ENCODE peak calls at places on chromosome 19, in five cellular contexts. One of them, this sample, is unnamed.

GRCh38 chr19:42242071-42242511 is 311 bp downstream of the GSK3A start:
- DNase-seq in esophagus squamous epithelium: no peak
- DNase-seq in mucosa of gallbladder: no peak
- DNase-seq in AG09309: no peak
- DNase-seq in activated T-helper 1 cell treated with anti-CD3 and anti-CD28 coated beads, Interleukin-2, amount 50 U/mL, for 16 hours: no peak
- DNase-seq in this sample: no peak

GRCh38 chr19:16421982-16422381 is 49.8 kb downstream of the EPS15L1 start:
- DNase-seq in esophagus squamous epithelium: no peak
- DNase-seq in mucosa of gallbladder: no peak
- DNase-seq in AG09309: no peak
- DNase-seq in activated T-helper 1 cell treated with anti-CD3 and anti-CD28 coated beads, Interleukin-2, amount 50 U/mL, for 16 hours: no peak
- DNase-seq in this sample: no peak

GRCh38 chr19:6664916-6665315 is 5.0 kb downstream of the TNFSF14 start:
- DNase-seq in esophagus squamous epithelium: no peak
- DNase-seq in mucosa of gallbladder: no peak
- DNase-seq in AG09309: no peak
- DNase-seq in activated T-helper 1 cell treated with anti-CD3 and anti-CD28 coated beads, Interleukin-2, amount 50 U/mL, for 16 hours: no peak
- DNase-seq in this sample: no peak

GRCh38 chr19:46648070-46648960 is 12.3 kb upstream of the GNG8 start:
- DNase-seq in esophagus squamous epithelium: no peak
- DNase-seq in mucosa of gallbladder: no peak
- DNase-seq in AG09309: no peak
- DNase-seq in activated T-helper 1 cell treated with anti-CD3 and anti-CD28 coated beads, Interleukin-2, amount 50 U/mL, for 16 hours: no peak
- DNase-seq in this sample: no peak

GRCh38 chr19:55238030-55238429 is 9.5 kb upstream of the TMEM86B start:
- DNase-seq in esophagus squamous epithelium: no peak
- DNase-seq in mucosa of gallbladder: no peak
- DNase-seq in AG09309: no peak
- DNase-seq in activated T-helper 1 cell treated with anti-CD3 and anti-CD28 coated beads, Interleukin-2, amount 50 U/mL, for 16 hours: no peak
- DNase-seq in this sample: no peak

GRCh38 chr19:52138614-52139290 is 986 bp downstream of the ZNF616 start:
- DNase-seq in esophagus squamous epithelium: no peak
- DNase-seq in mucosa of gallbladder: no peak
- DNase-seq in AG09309: no peak
- DNase-seq in activated T-helper 1 cell treated with anti-CD3 and anti-CD28 coated beads, Interleukin-2, amount 50 U/mL, for 16 hours: no peak
- DNase-seq in this sample: no peak

GRCh38 chr19:18366027-18366435 is 19.9 kb upstream of the GDF15 start:
- DNase-seq in esophagus squamous epithelium: no peak
- DNase-seq in mucosa of gallbladder: no peak
- DNase-seq in AG09309: no peak
- DNase-seq in activated T-helper 1 cell treated with anti-CD3 and anti-CD28 coated beads, Interleukin-2, amount 50 U/mL, for 16 hours: no peak
- DNase-seq in this sample: no peak

GRCh38 chr19:13014101-13014920 is 19.0 kb downstream of the NFIX start:
- DNase-seq in esophagus squamous epithelium: no peak
- DNase-seq in mucosa of gallbladder: no peak
- DNase-seq in AG09309: no peak
- DNase-seq in activated T-helper 1 cell treated with anti-CD3 and anti-CD28 coated beads, Interleukin-2, amount 50 U/mL, for 16 hours: no peak
- DNase-seq in this sample: no peak

GRCh38 chr19:19034204-19034624 is 811 bp downstream of the ARMC6 start:
- DNase-seq in esophagus squamous epithelium: no peak
- DNase-seq in mucosa of gallbladder: no peak
- DNase-seq in AG09309: no peak
- DNase-seq in activated T-helper 1 cell treated with anti-CD3 and anti-CD28 coated beads, Interleukin-2, amount 50 U/mL, for 16 hours: no peak
- DNase-seq in this sample: no peak

GRCh38 chr19:30862876-30863275 is 486.4 kb downstream of the TSHZ3 start:
- DNase-seq in esophagus squamous epithelium: no peak
- DNase-seq in mucosa of gallbladder: no peak
- DNase-seq in AG09309: no peak
- DNase-seq in activated T-helper 1 cell treated with anti-CD3 and anti-CD28 coated beads, Interleukin-2, amount 50 U/mL, for 16 hours: no peak
- DNase-seq in this sample: no peak

GRCh38 chr19:35509018-35509652 is 4.3 kb downstream of the DMKN start:
- DNase-seq in esophagus squamous epithelium: no peak
- DNase-seq in mucosa of gallbladder: peak
- DNase-seq in AG09309: no peak
- DNase-seq in activated T-helper 1 cell treated with anti-CD3 and anti-CD28 coated beads, Interleukin-2, amount 50 U/mL, for 16 hours: no peak
- DNase-seq in this sample: peak

GRCh38 chr19:55369651-55370304 is 485 bp downstream of the IL11 start:
- DNase-seq in esophagus squamous epithelium: no peak
- DNase-seq in mucosa of gallbladder: no peak
- DNase-seq in AG09309: no peak
- DNase-seq in activated T-helper 1 cell treated with anti-CD3 and anti-CD28 coated beads, Interleukin-2, amount 50 U/mL, for 16 hours: no peak
- DNase-seq in this sample: no peak

GRCh38 chr19:54357381-54357780 is 7.3 kb downstream of the LAIR1 start:
- DNase-seq in esophagus squamous epithelium: no peak
- DNase-seq in mucosa of gallbladder: no peak
- DNase-seq in AG09309: no peak
- DNase-seq in activated T-helper 1 cell treated with anti-CD3 and anti-CD28 coated beads, Interleukin-2, amount 50 U/mL, for 16 hours: no peak
- DNase-seq in this sample: no peak

GRCh38 chr19:4536798-4537197 is 1.8 kb upstream of the PLIN5 start:
- DNase-seq in esophagus squamous epithelium: no peak
- DNase-seq in mucosa of gallbladder: no peak
- DNase-seq in AG09309: no peak
- DNase-seq in activated T-helper 1 cell treated with anti-CD3 and anti-CD28 coated beads, Interleukin-2, amount 50 U/mL, for 16 hours: no peak
- DNase-seq in this sample: no peak

GRCh38 chr19:18306903-18307681 is 15.8 kb downstream of the LSM4 start:
- DNase-seq in esophagus squamous epithelium: no peak
- DNase-seq in mucosa of gallbladder: no peak
- DNase-seq in AG09309: no peak
- DNase-seq in activated T-helper 1 cell treated with anti-CD3 and anti-CD28 coated beads, Interleukin-2, amount 50 U/mL, for 16 hours: no peak
- DNase-seq in this sample: no peak

GRCh38 chr19:45819769-45820168 is 4.7 kb upstream of the RSPH6A start:
- DNase-seq in esophagus squamous epithelium: no peak
- DNase-seq in mucosa of gallbladder: no peak
- DNase-seq in AG09309: no peak
- DNase-seq in activated T-helper 1 cell treated with anti-CD3 and anti-CD28 coated beads, Interleukin-2, amount 50 U/mL, for 16 hours: no peak
- DNase-seq in this sample: no peak

GRCh38 chr19:2166741-2167738 is 3.3 kb downstream of the DOT1L start:
- DNase-seq in esophagus squamous epithelium: no peak
- DNase-seq in mucosa of gallbladder: peak
- DNase-seq in AG09309: no peak
- DNase-seq in activated T-helper 1 cell treated with anti-CD3 and anti-CD28 coated beads, Interleukin-2, amount 50 U/mL, for 16 hours: no peak
- DNase-seq in this sample: peak

GRCh38 chr19:41937976-41938375 is 9.7 kb upstream of the ERFL start:
- DNase-seq in esophagus squamous epithelium: no peak
- DNase-seq in mucosa of gallbladder: no peak
- DNase-seq in AG09309: no peak
- DNase-seq in activated T-helper 1 cell treated with anti-CD3 and anti-CD28 coated beads, Interleukin-2, amount 50 U/mL, for 16 hours: no peak
- DNase-seq in this sample: no peak

GRCh38 chr19:17069249-17069648 is 6.0 kb downstream of the HAUS8 start:
- DNase-seq in esophagus squamous epithelium: no peak
- DNase-seq in mucosa of gallbladder: no peak
- DNase-seq in AG09309: no peak
- DNase-seq in activated T-helper 1 cell treated with anti-CD3 and anti-CD28 coated beads, Interleukin-2, amount 50 U/mL, for 16 hours: no peak
- DNase-seq in this sample: no peak

GRCh38 chr19:35921012-35921411 is 12.9 kb upstream of the TYROBP start:
- DNase-seq in esophagus squamous epithelium: no peak
- DNase-seq in mucosa of gallbladder: no peak
- DNase-seq in AG09309: no peak
- DNase-seq in activated T-helper 1 cell treated with anti-CD3 and anti-CD28 coated beads, Interleukin-2, amount 50 U/mL, for 16 hours: no peak
- DNase-seq in this sample: no peak

GRCh38 chr19:49427855-49428546 is 2.8 kb downstream of the GFY start:
- DNase-seq in esophagus squamous epithelium: no peak
- DNase-seq in mucosa of gallbladder: no peak
- DNase-seq in AG09309: no peak
- DNase-seq in activated T-helper 1 cell treated with anti-CD3 and anti-CD28 coated beads, Interleukin-2, amount 50 U/mL, for 16 hours: no peak
- DNase-seq in this sample: no peak

GRCh38 chr19:50912727-50913716 is 1.8 kb upstream of the KLK4 start:
- DNase-seq in esophagus squamous epithelium: no peak
- DNase-seq in mucosa of gallbladder: no peak
- DNase-seq in AG09309: no peak
- DNase-seq in activated T-helper 1 cell treated with anti-CD3 and anti-CD28 coated beads, Interleukin-2, amount 50 U/mL, for 16 hours: no peak
- DNase-seq in this sample: no peak

GRCh38 chr19:45952691-45953505 is 20.8 kb downstream of the NOVA2 start:
- DNase-seq in esophagus squamous epithelium: no peak
- DNase-seq in mucosa of gallbladder: peak
- DNase-seq in AG09309: no peak
- DNase-seq in activated T-helper 1 cell treated with anti-CD3 and anti-CD28 coated beads, Interleukin-2, amount 50 U/mL, for 16 hours: peak
- DNase-seq in this sample: no peak

GRCh38 chr19:16702123-16702522 is 17.5 kb upstream of the NWD1 start:
- DNase-seq in esophagus squamous epithelium: no peak
- DNase-seq in mucosa of gallbladder: no peak
- DNase-seq in AG09309: peak
- DNase-seq in activated T-helper 1 cell treated with anti-CD3 and anti-CD28 coated beads, Interleukin-2, amount 50 U/mL, for 16 hours: no peak
- DNase-seq in this sample: peak

GRCh38 chr19:39927524-39928356 is 6.7 kb downstream of the FCGBP start:
- DNase-seq in esophagus squamous epithelium: no peak
- DNase-seq in mucosa of gallbladder: no peak
- DNase-seq in AG09309: no peak
- DNase-seq in activated T-helper 1 cell treated with anti-CD3 and anti-CD28 coated beads, Interleukin-2, amount 50 U/mL, for 16 hours: no peak
- DNase-seq in this sample: no peak

GRCh38 chr19:11921852-11922495 is 2.9 kb upstream of the ZNF700 start:
- DNase-seq in esophagus squamous epithelium: no peak
- DNase-seq in mucosa of gallbladder: no peak
- DNase-seq in AG09309: no peak
- DNase-seq in activated T-helper 1 cell treated with anti-CD3 and anti-CD28 coated beads, Interleukin-2, amount 50 U/mL, for 16 hours: no peak
- DNase-seq in this sample: no peak

GRCh38 chr19:6047741-6048231 is 62.5 kb downstream of the RFX2 start:
- DNase-seq in esophagus squamous epithelium: no peak
- DNase-seq in mucosa of gallbladder: peak
- DNase-seq in AG09309: no peak
- DNase-seq in activated T-helper 1 cell treated with anti-CD3 and anti-CD28 coated beads, Interleukin-2, amount 50 U/mL, for 16 hours: no peak
- DNase-seq in this sample: peak

GRCh38 chr19:30666301-30666803 is 294.2 kb downstream of the ZNF536 start:
- DNase-seq in esophagus squamous epithelium: no peak
- DNase-seq in mucosa of gallbladder: peak
- DNase-seq in AG09309: no peak
- DNase-seq in activated T-helper 1 cell treated with anti-CD3 and anti-CD28 coated beads, Interleukin-2, amount 50 U/mL, for 16 hours: peak
- DNase-seq in this sample: no peak

GRCh38 chr19:18460313-18460712 is 22.4 kb upstream of the ISYNA1 start:
- DNase-seq in esophagus squamous epithelium: no peak
- DNase-seq in mucosa of gallbladder: no peak
- DNase-seq in AG09309: no peak
- DNase-seq in activated T-helper 1 cell treated with anti-CD3 and anti-CD28 coated beads, Interleukin-2, amount 50 U/mL, for 16 hours: no peak
- DNase-seq in this sample: no peak

GRCh38 chr19:36572593-36573019 is 486 bp downstream of the ZNF529 start:
- DNase-seq in esophagus squamous epithelium: no peak
- DNase-seq in mucosa of gallbladder: no peak
- DNase-seq in AG09309: no peak
- DNase-seq in activated T-helper 1 cell treated with anti-CD3 and anti-CD28 coated beads, Interleukin-2, amount 50 U/mL, for 16 hours: no peak
- DNase-seq in this sample: no peak

GRCh38 chr19:4861147-4861546 is 6.3 kb downstream of the PLIN3 start:
- DNase-seq in esophagus squamous epithelium: no peak
- DNase-seq in mucosa of gallbladder: peak
- DNase-seq in AG09309: no peak
- DNase-seq in activated T-helper 1 cell treated with anti-CD3 and anti-CD28 coated beads, Interleukin-2, amount 50 U/mL, for 16 hours: no peak
- DNase-seq in this sample: peak

GRCh38 chr19:40298026-40298425 is 12.9 kb upstream of the AKT2 start:
- DNase-seq in esophagus squamous epithelium: no peak
- DNase-seq in mucosa of gallbladder: no peak
- DNase-seq in AG09309: no peak
- DNase-seq in activated T-helper 1 cell treated with anti-CD3 and anti-CD28 coated beads, Interleukin-2, amount 50 U/mL, for 16 hours: no peak
- DNase-seq in this sample: no peak

GRCh38 chr19:46834121-46834520 is 16.5 kb downstream of the AP2S1 start:
- DNase-seq in esophagus squamous epithelium: no peak
- DNase-seq in mucosa of gallbladder: no peak
- DNase-seq in AG09309: no peak
- DNase-seq in activated T-helper 1 cell treated with anti-CD3 and anti-CD28 coated beads, Interleukin-2, amount 50 U/mL, for 16 hours: no peak
- DNase-seq in this sample: no peak

GRCh38 chr19:47049307-47049700 is 880 bp upstream of the TMEM160 start:
- DNase-seq in esophagus squamous epithelium: no peak
- DNase-seq in mucosa of gallbladder: no peak
- DNase-seq in AG09309: peak
- DNase-seq in activated T-helper 1 cell treated with anti-CD3 and anti-CD28 coated beads, Interleukin-2, amount 50 U/mL, for 16 hours: no peak
- DNase-seq in this sample: no peak

GRCh38 chr19:36100476-36100875 is 10.5 kb upstream of the OVOL3 start:
- DNase-seq in esophagus squamous epithelium: no peak
- DNase-seq in mucosa of gallbladder: no peak
- DNase-seq in AG09309: no peak
- DNase-seq in activated T-helper 1 cell treated with anti-CD3 and anti-CD28 coated beads, Interleukin-2, amount 50 U/mL, for 16 hours: no peak
- DNase-seq in this sample: no peak

GRCh38 chr19:15288146-15288963 is 44.0 kb downstream of the BRD4 start:
- DNase-seq in esophagus squamous epithelium: no peak
- DNase-seq in mucosa of gallbladder: no peak
- DNase-seq in AG09309: no peak
- DNase-seq in activated T-helper 1 cell treated with anti-CD3 and anti-CD28 coated beads, Interleukin-2, amount 50 U/mL, for 16 hours: no peak
- DNase-seq in this sample: no peak

GRCh38 chr19:7795555-7796161 is 32.6 kb downstream of the CLEC4M start:
- DNase-seq in esophagus squamous epithelium: no peak
- DNase-seq in mucosa of gallbladder: no peak
- DNase-seq in AG09309: no peak
- DNase-seq in activated T-helper 1 cell treated with anti-CD3 and anti-CD28 coated beads, Interleukin-2, amount 50 U/mL, for 16 hours: no peak
- DNase-seq in this sample: no peak

GRCh38 chr19:49613374-49613773 is 22.4 kb downstream of the PRR12 start:
- DNase-seq in esophagus squamous epithelium: no peak
- DNase-seq in mucosa of gallbladder: no peak
- DNase-seq in AG09309: no peak
- DNase-seq in activated T-helper 1 cell treated with anti-CD3 and anti-CD28 coated beads, Interleukin-2, amount 50 U/mL, for 16 hours: no peak
- DNase-seq in this sample: no peak

GRCh38 chr19:47518139-47518538 is 3.3 kb upstream of the NAPA start:
- DNase-seq in esophagus squamous epithelium: no peak
- DNase-seq in mucosa of gallbladder: no peak
- DNase-seq in AG09309: no peak
- DNase-seq in activated T-helper 1 cell treated with anti-CD3 and anti-CD28 coated beads, Interleukin-2, amount 50 U/mL, for 16 hours: no peak
- DNase-seq in this sample: no peak